ENCODE peak calls at places on chromosome 5, in eight cellular contexts. I, P, T, C, F, L, J and W are unnamed samples.

GRCh38 chr5:42057254-42057690 is 132.2 kb downstream of the FBXO4 start:
- DNase-seq in I (no peak), P (peak), T (peak), C (peak), F (no peak), L (peak), J (peak), W (no peak)

GRCh38 chr5:176639208-176639607 is 8.1 kb upstream of the TSPAN17 start:
- DNase-seq in I (no peak), P (no peak), T (no peak), C (no peak), F (no peak), L (no peak), J (no peak), W (no peak)

GRCh38 chr5:174558190-174558589 is 166.2 kb upstream of the MSX2 start:
- DNase-seq in I (no peak), P (no peak), T (no peak), C (no peak), F (no peak), L (no peak), J (no peak), W (no peak)

GRCh38 chr5:115579747-115580173 is 22.5 kb downstream of the TICAM2 start:
- DNase-seq in I (no peak), P (no peak), T (no peak), C (no peak), F (no peak), L (peak), J (no peak), W (no peak)

GRCh38 chr5:10654566-10654965 is 90.7 kb downstream of the ANKRD33B start:
- DNase-seq in I (no peak), P (no peak), T (no peak), C (no peak), F (no peak), L (no peak), J (no peak), W (no peak)

GRCh38 chr5:74044936-74045335 is 418.9 kb downstream of the ARHGEF28 start:
- DNase-seq in I (no peak), P (no peak), T (no peak), C (no peak), F (no peak), L (no peak), J (no peak), W (no peak)

GRCh38 chr5:107483196-107483595 is 187.5 kb downstream of the EFNA5 start:
- DNase-seq in I (no peak), P (no peak), T (no peak), C (no peak), F (no peak), L (no peak), J (no peak), W (no peak)

GRCh38 chr5:43772601-43773031 is 169.6 kb downstream of the NNT start:
- DNase-seq in I (no peak), P (no peak), T (peak), C (no peak), F (peak), L (peak), J (no peak), W (peak)

GRCh38 chr5:79791843-79792242 is 102.2 kb downstream of the CMYA5 start:
- DNase-seq in I (no peak), P (no peak), T (no peak), C (no peak), F (no peak), L (no peak), J (no peak), W (no peak)
- TF ChIP-seq CTCF in I (no peak), P (no peak), T (no peak), C (no peak), F (no peak), L (no peak), J (no peak), W (no peak)

DNA sequence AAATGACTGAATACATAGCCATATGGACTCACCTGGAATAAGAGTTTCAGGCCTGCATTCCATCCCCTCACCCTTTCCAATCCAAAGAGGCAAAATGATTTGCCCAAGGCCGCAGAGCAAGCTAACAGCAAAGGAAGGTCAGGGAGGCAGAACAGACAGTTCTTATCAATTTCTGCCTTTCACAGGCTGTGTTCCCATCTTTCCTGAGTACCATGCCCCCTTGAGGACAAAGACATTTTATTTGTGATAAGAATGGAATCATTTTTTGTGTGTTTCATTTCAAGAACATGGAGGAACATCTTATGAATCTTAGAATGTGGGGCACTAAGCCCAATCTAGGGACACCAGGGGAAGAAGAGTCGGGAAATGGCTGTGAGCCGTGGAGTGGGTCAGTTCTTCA is 13.9 kb downstream of the LHFPL2 start:
- DNase-seq in I (no peak), P (no peak), T (no peak), C (no peak), F (no peak), L (no peak), J (no peak), W (no peak)
- TF ChIP-seq CTCF in I (no peak), P (no peak), T (peak), C (no peak), F (peak), L (peak), J (peak), W (no peak)

DNA sequence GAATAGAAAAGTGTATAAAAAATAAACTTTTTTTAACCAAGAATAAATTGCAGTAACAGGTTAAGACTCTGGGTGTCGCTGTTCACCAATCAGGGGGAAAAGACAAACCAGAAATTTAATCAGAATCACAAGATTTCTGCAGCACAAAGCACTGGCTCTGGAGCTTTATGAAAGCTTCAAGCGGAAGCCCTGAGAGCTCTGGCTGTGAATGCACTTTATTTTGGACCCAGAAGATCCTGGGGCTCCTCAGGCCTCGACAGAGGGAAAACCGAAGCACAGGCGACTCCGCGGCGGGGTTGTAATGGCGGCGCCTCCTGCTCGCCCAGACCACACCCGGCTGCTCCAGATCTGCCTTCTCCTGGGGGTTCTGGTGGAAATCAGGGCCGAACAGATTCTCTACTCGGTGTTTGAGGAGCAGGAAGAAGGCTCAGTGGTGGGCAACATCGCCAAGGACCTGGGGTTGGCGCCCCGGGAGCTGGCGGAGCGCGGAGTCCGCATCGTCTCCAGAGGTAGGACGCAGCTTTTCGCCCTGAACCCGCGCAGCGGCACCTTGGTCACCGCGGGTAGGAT is at the start of gene PCDHGA4:
- DNase-seq in I (no peak), P (no peak), T (peak), C (no peak), F (no peak), L (no peak), J (no peak), W (no peak)
- TF ChIP-seq CTCF in I (peak), P (peak), T (peak), C (no peak), F (peak), L (peak), J (peak), W (peak)

GRCh38 chr5:91864902-91865420 is 481.8 kb upstream of the ARRDC3 start:
- DNase-seq in I (no peak), P (no peak), T (no peak), C (no peak), F (no peak), L (no peak), J (no peak), W (no peak)
- TF ChIP-seq CTCF in I (no peak), P (no peak), T (no peak), C (no peak), F (no peak), L (no peak), J (no peak), W (peak)

GRCh38 chr5:161851691-161852299 is 3.9 kb downstream of the GABRA1 start:
- DNase-seq in I (no peak), P (no peak), T (no peak), C (no peak), F (no peak), L (no peak), J (no peak), W (no peak)
- TF ChIP-seq CTCF in I (no peak), P (peak), T (no peak), C (no peak), F (peak), L (no peak), J (peak), W (no peak)

DNA sequence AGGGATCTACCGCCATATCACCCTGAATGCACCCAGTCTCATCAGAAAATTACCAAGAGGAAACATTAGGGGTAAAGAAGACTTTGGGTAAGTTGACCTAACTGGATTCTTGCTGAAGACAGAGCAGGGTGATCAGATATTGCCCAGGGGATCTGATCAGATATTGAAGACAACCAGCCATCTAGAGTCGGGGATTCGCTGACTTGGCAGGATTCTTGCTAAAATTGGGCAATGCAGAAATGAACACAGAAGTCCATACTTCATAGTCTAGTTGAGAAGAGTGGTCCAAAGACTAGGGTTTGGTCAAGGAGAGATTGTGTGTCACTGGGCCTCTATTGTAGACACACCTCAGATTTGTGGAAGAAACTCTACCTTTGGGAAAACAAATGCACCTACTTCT is 107.2 kb downstream of the SV2C start:
- DNase-seq in I (no peak), P (no peak), T (no peak), C (no peak), F (no peak), L (no peak), J (no peak), W (no peak)
- TF ChIP-seq CTCF in I (no peak), P (no peak), T (no peak), C (no peak), F (no peak), L (no peak), J (no peak), W (no peak)

DNA sequence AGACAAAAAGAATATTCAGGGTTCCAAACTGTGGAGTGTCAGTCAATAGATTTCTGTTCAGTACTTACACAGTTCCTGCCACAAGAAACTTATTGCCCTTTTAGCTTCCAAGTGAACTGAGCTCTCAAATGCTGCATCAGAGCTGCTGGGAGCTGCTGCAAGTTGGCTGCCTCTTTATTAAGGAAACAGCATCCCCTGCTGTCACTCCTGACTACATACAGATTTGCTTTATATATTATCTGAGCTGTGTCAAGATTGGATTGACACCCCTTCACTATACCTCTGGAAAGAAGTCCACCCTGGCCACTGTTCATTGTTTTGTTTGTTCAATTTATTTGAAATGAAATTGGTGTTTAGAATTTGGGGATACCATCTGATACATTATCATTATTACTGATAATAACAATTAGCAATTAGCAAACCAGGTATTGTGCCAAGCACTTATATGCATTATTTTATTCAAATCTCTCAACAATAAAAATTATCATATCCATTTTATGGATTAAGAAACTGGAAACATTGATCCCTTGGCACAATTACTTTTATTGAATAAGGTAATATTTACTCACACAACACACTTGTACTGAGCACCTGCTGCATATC is 16.4 kb upstream of the C5orf58 start:
- DNase-seq in I (no peak), P (peak), T (peak), C (no peak), F (peak), L (peak), J (peak), W (no peak)
- TF ChIP-seq CTCF in I (peak), P (peak), T (peak), C (no peak), F (peak), L (peak), J (peak), W (peak)